ENCODE peak calls at places on chromosomes 7 and 10, in five cellular contexts. O, N, E, Y and K are unnamed samples.

GRCh38 chr7:134547738-134548054 is 1.2 kb upstream of the AKR1B15 start:
- ATAC-seq in O (peak; percentile 96), N (peak; percentile 94), E (peak; percentile 84), Y (peak; percentile 96), K (peak; percentile 86)

GRCh38 chr7:50492770-50493519 is 42.8 kb upstream of the FIGNL1 start:
- ATAC-seq in O (no peak), N (no peak), E (no peak), Y (no peak), K (no peak)

GRCh38 chr7:36205844-36206243 is 52.8 kb downstream of the EEPD1 start:
- ATAC-seq in O (peak; percentile 15), N (no peak), E (no peak), Y (no peak), K (no peak)

GRCh38 chr10:55747244-55747643 is 613.8 kb downstream of the ZWINT start:
- ATAC-seq in O (no peak), N (no peak), E (no peak), Y (no peak), K (no peak)

GRCh38 chr7:50653116-50653854 is 88.1 kb upstream of the DDC start:
- ATAC-seq in O (peak; percentile 75), N (peak; percentile 88), E (no peak), Y (peak; percentile 56), K (peak; percentile 68)

GRCh38 chr7:141460781-141461715 is 90.2 kb upstream of the AGK start:
- ATAC-seq in O (peak; percentile 50), N (peak; percentile 28), E (no peak), Y (no peak), K (peak; percentile 30)

GRCh38 chr10:97372233-97372875 is 28.8 kb downstream of the RRP12 start:
- ATAC-seq in O (no peak), N (no peak), E (no peak), Y (no peak), K (no peak)

GRCh38 chr7:123622660-123623386 is 21.2 kb downstream of the ASB15 start:
- ATAC-seq in O (peak; percentile 94), N (peak; percentile 79), E (no peak), Y (peak; percentile 77), K (no peak)

GRCh38 chr7:158957921-158958471 is 101.6 kb downstream of the DYNC2I1 start:
- ATAC-seq in O (peak; percentile 41), N (peak; percentile 66), E (peak; percentile 90), Y (peak; percentile 98), K (peak; percentile 32)

GRCh38 chr10:97213431-97213830 is 27.7 kb upstream of the SLIT1 start:
- ATAC-seq in O (no peak), N (no peak), E (no peak), Y (no peak), K (no peak)

GRCh38 chr7:104135760-104136558 is 71.9 kb downstream of the ORC5 start:
- ATAC-seq in O (no peak), N (no peak), E (no peak), Y (no peak), K (no peak)

GRCh38 chr10:99873846-99874245 is 91.4 kb downstream of the ABCC2 start:
- ATAC-seq in O (no peak), N (no peak), E (peak; percentile 30), Y (peak; percentile 20), K (no peak)

GRCh38 chr7:32163141-32163806 is 93.1 kb upstream of the PDE1C start:
- ATAC-seq in O (peak; percentile 83), N (peak; percentile 93), E (no peak), Y (peak; percentile 82), K (peak; percentile 80)

GRCh38 chr7:138363721-138364120 is 96.3 kb upstream of the TRIM24 start:
- ATAC-seq in O (no peak), N (no peak), E (no peak), Y (no peak), K (no peak)

GRCh38 chr10:24331457-24331856 is 122.5 kb downstream of the KIAA1217 start:
- ATAC-seq in O (peak; percentile 79), N (peak; percentile 66), E (no peak), Y (peak; percentile 80), K (no peak)

GRCh38 chr10:29656451-29656992 is 21.8 kb upstream of the SVIL start:
- ATAC-seq in O (no peak), N (no peak), E (no peak), Y (no peak), K (no peak)

GRCh38 chr10:73641272-73642060 is at the start of gene MYOZ1:
- ATAC-seq in O (no peak), N (peak; percentile 9), E (peak; percentile 37), Y (no peak), K (no peak)

GRCh38 chr7:18740579-18740988 is 245.0 kb downstream of the HDAC9 start:
- ATAC-seq in O (no peak), N (no peak), E (no peak), Y (no peak), K (no peak)

GRCh38 chr10:89904755-89905154 is 203.4 kb downstream of the KIF20B start:
- ATAC-seq in O (no peak), N (no peak), E (no peak), Y (no peak), K (no peak)

GRCh38 chr10:91565241-91565640 is 67.6 kb downstream of the PPP1R3C start:
- ATAC-seq in O (no peak), N (no peak), E (no peak), Y (no peak), K (no peak)

GRCh38 chr10:91564026-91564425 is 68.8 kb downstream of the PPP1R3C start:
- ATAC-seq in O (peak; percentile 96), N (peak; percentile 63), E (no peak), Y (no peak), K (no peak)

GRCh38 chr10:91562839-91563581 is 69.9 kb downstream of the PPP1R3C start:
- ATAC-seq in O (peak; percentile 28), N (no peak), E (no peak), Y (peak; percentile 58), K (peak; percentile 16)

GRCh38 chr10:91566142-91566541 is 66.7 kb downstream of the PPP1R3C start:
- ATAC-seq in O (no peak), N (no peak), E (no peak), Y (no peak), K (no peak)

DNA sequence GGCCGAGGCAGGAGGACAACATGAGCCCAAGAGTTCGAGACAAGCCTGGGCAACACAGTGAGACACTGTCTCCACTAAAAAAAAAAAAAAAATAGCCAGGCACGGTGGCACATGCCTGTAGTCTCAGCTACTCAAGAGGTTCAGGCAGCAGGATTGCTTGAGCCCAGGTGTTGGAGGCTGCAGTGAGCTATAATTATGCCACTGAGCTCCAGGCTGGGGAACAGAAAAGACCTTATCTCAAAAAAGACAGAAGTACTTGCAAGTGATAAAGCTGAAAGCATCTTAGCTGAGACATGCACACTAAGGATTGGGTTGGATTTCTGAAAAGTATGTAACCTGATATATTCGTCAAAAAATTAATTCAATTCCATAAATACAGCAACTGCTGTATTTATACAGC is 68.4 kb downstream of the PPP1R3C start:
- ATAC-seq in O (peak; percentile 39), N (peak; percentile 17), E (no peak), Y (no peak), K (no peak)
- H3K27me3 ChIP-seq in O (no peaks in the 10 kb centered on the region), N (no peaks in the 10 kb centered on the region), E (no peaks in the 10 kb centered on the region), Y (no peaks in the 10 kb centered on the region), K (no peaks in the 10 kb centered on the region)

GRCh38 chr7:30690011-30690410 is 7.8 kb upstream of the CRHR2 start:
- ATAC-seq in O (no peak), N (no peak), E (no peak), Y (no peak), K (no peak)

GRCh38 chr7:30694774-30695721 is 12.8 kb upstream of the CRHR2 start:
- ATAC-seq in O (no peak), N (no peak), E (no peak), Y (no peak), K (no peak)

GRCh38 chr7:30694218-30694745 is 12.0 kb upstream of the CRHR2 start:
- ATAC-seq in O (peak; percentile 82), N (peak; percentile 34), E (no peak), Y (peak; percentile 96), K (peak; percentile 41)

GRCh38 chr7:30692438-30692837 is 10.2 kb upstream of the CRHR2 start:
- ATAC-seq in O (no peak), N (no peak), E (no peak), Y (no peak), K (no peak)

DNA sequence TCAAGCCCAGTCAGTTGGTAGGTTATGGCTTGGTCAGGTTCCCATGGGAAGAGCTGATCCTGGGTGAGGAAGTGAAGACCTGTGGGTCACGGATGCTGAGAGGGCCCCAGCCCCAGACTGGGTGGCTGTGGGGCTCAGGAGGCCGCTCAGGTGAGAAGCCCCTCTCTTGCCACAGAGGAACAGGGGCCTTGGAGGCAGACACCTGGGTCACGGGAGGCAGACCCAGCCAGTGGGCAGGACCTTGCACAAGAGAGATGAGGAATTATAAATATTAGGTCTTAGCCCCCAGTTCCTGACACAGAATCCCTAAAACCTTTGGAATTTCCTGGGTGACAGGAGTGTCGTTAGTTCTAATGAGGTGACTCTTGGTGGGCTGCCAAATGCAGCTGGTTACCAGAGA is 10.6 kb upstream of the CRHR2 start:
- ATAC-seq in O (no peak), N (no peak), E (no peak), Y (no peak), K (no peak)
- H3K27me3 ChIP-seq in O (no peaks in the 10 kb centered on the region), N (no peaks in the 10 kb centered on the region), E (peaks cover 7% of the 10 kb centered on the region), Y (no peaks in the 10 kb centered on the region), K (no peaks in the 10 kb centered on the region)

DNA sequence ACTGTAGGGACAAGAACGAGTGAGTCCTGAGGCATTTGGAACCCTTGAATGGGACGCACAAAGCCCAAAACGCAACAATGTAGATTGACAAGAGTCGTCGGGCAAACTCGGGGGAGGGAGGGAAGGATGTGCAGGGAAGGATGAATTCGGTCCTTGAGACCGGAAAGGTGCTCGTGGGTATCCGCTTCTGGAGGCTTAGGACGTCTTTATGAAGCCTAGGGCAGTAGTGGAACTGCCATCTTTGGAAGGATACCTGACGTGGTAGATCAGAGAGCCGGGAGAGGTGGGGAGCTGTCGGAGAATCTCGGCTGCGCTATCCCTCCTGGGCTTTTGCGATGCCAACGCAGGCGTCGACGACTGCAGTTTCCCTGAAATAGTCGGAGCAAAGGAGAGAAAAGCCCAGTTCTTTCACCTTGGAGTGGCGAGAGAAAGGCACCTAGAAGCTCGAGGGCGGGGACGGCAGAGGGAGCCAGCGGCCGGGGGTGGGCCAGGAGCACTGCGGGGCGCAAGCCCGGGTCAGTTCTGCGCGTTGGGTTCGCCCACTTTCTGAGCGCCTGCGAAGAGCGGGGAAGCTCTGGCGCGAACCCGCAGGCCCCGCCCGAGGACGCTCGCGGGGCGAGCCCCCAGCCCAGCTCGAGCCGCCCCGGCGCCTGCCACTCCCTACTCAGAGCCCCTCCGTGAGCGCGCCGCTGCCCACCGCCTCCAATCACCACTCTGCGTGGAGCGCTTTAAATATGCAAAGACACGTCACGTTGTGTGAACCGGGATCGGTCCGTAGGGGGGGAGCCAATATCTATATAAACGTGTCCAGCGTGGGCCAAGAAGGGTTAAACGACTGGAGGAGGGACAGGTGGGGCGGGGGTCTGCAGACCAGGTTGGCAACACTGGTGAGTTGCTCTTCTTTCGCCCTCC is at the start of gene CYP26C1:
- ATAC-seq in O (no peak), N (no peak), E (no peak), Y (no peak), K (no peak)
- H3K27me3 ChIP-seq in O (peaks cover 77% of the 10 kb centered on the region), N (peaks cover 2% of the 10 kb centered on the region), E (peaks cover 3% of the 10 kb centered on the region), Y (no peaks in the 10 kb centered on the region), K (peaks cover 73% of the 10 kb centered on the region)

GRCh38 chr10:71576842-71577241 is 142.7 kb downstream of the C10orf105 start:
- ATAC-seq in O (no peak), N (no peak), E (no peak), Y (no peak), K (no peak)

GRCh38 chr10:71579668-71580067 is 139.9 kb downstream of the C10orf105 start:
- ATAC-seq in O (no peak), N (no peak), E (no peak), Y (no peak), K (no peak)

GRCh38 chr10:71575934-71576801 is 143.4 kb downstream of the C10orf105 start:
- ATAC-seq in O (no peak), N (peak; percentile 8), E (no peak), Y (no peak), K (no peak)

GRCh38 chr10:71577345-71577744 is 142.2 kb downstream of the C10orf105 start:
- ATAC-seq in O (no peak), N (no peak), E (no peak), Y (no peak), K (no peak)

GRCh38 chr10:71578069-71578468 is 141.5 kb downstream of the C10orf105 start:
- ATAC-seq in O (no peak), N (no peak), E (no peak), Y (no peak), K (no peak)
- H3K27me3 ChIP-seq in O (no peaks in the 10 kb centered on the region), N (no peaks in the 10 kb centered on the region), E (no peaks in the 10 kb centered on the region), Y (no peaks in the 10 kb centered on the region), K (no peaks in the 10 kb centered on the region)